ENCODE peak calls at places on chromosomes 3 and 15, in seven cellular contexts. D, E, U, R, G, I and C are unnamed samples. For H3K4me1, the result is how much of the 10 kb centered on the place peaks cover.

GRCh38 chr3:168782193-168782592 is 686.5 kb upstream of the GOLIM4 start:
- DNase-seq in D (no peak), E (peak), U (no peak), R (no peak), G (no peak), I (no peak), C (no peak)

GRCh38 chr15:81280696-81281095 is 43.2 kb downstream of the STARD5 start:
- DNase-seq in D (no peak), E (peak), U (no peak), R (no peak), G (no peak), I (no peak), C (no peak)

GRCh38 chr3:61877359-61877770 is 316.0 kb downstream of the PTPRG start:
- DNase-seq in D (peak), E (no peak), U (peak), R (no peak), G (no peak), I (no peak), C (peak)

GRCh38 chr3:159804726-159805410 is 183.8 kb upstream of the IL12A start:
- DNase-seq in D (peak), E (peak), U (peak), R (peak), G (peak), I (peak), C (peak)

GRCh38 chr15:34753236-34753894 is 1.4 kb downstream of the GJD2 start:
- DNase-seq in D (peak), E (peak), U (peak), R (peak), G (peak), I (peak), C (no peak)

GRCh38 chr3:155934215-155934614 is 63.8 kb downstream of the GMPS start:
- DNase-seq in D (no peak), E (no peak), U (no peak), R (no peak), G (peak), I (no peak), C (no peak)

GRCh38 chr3:128226794-128227399 is 73.6 kb downstream of the EEFSEC start:
- DNase-seq in D (peak), E (peak), U (peak), R (peak), G (peak), I (peak), C (peak)

GRCh38 chr15:80436511-80437307 is 32.5 kb downstream of the ARNT2 start:
- DNase-seq in D (peak), E (no peak), U (peak), R (no peak), G (peak), I (no peak), C (peak)

GRCh38 chr15:29045717-29046116 is 159.9 kb downstream of the APBA2 start:
- DNase-seq in D (no peak), E (no peak), U (peak), R (no peak), G (peak), I (no peak), C (peak)

DNA sequence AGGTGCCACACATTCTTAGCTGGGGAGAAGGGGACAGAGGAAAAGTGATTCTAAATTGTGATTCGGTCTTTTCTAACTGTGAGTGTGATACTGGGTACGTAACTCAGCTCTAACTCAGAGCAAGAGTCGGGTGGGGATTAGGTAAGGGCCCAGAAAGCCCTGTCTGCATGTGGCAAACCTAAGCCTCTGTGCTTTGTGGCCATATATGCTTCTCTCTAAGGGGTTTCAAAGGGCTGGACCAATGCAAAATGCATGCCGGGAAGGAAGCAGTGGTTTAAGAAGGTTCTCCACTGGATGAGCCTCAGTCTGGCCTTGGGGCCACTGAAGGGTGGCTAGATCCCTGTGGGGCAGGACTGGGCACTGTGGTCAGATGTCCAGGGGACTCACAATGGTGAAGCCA is 275.8 kb downstream of the PLCL2 start:
- DNase-seq in D (no peak), E (no peak), U (no peak), R (no peak), G (no peak), I (no peak), C (no peak)
- H2BK120ac ChIP-seq in D (no peak), E (no peak), U (no peak), R (no peak), G (no peak), I (no peak), C (no peak)

GRCh38 chr3:11423868-11424267 is 151.7 kb downstream of the ATG7 start:
- DNase-seq in D (no peak), E (no peak), U (no peak), R (no peak), G (no peak), I (no peak), C (no peak)
- H3K9ac ChIP-seq in D (no peak), E (no peak), U (no peak), R (no peak), G (no peak), I (no peak), C (no peak)

DNA sequence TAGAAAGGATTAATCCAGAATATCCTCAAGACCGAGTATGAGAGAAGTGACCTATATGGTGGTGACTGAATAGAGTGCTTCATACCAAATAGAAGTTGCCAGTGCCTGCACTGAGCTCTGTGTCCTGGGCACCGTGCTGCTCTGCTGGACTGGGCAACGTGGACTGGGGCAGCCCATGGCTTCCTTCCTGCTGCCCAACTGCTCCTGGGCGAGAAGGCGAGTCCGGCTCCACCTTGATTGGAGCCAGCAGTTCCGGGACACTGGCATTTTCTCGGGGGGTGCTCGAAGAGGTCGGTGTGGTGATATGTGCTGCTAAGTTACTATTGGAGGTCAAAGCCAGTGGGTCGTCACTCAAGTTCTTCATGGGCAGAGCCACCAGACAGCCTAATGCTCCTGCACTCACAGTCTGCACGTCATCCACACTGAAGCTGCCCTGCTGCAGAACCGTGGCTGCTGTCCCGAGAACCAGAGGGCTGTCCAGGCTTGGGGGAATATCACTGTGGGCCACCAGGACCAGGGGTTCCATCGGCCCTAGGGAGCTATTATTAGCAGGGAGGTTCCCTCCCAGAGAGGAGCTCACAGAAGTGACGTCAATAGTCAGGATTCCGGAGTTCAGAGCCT is 14.1 kb downstream of the ZXDC start:
- DNase-seq in D (no peak), E (no peak), U (no peak), R (no peak), G (no peak), I (no peak), C (no peak)
- H3K4me1 ChIP-seq in D (under half), E (under half), U (under half), R (under half), G (under half), I (under half), C (under half)

GRCh38 chr3:73471986-73472385 is 152.8 kb downstream of the PDZRN3 start:
- DNase-seq in D (no peak), E (no peak), U (no peak), R (no peak), G (no peak), I (no peak), C (peak)

GRCh38 chr3:73467211-73467610 is 157.5 kb downstream of the PDZRN3 start:
- DNase-seq in D (no peak), E (no peak), U (no peak), R (no peak), G (no peak), I (no peak), C (no peak)

GRCh38 chr3:73472429-73472828 is 152.3 kb downstream of the PDZRN3 start:
- DNase-seq in D (no peak), E (no peak), U (no peak), R (no peak), G (no peak), I (no peak), C (no peak)

GRCh38 chr3:73470851-73471250 is 153.9 kb downstream of the PDZRN3 start:
- DNase-seq in D (no peak), E (no peak), U (no peak), R (no peak), G (no peak), I (no peak), C (no peak)

GRCh38 chr3:73469331-73469730 is 155.4 kb downstream of the PDZRN3 start:
- DNase-seq in D (no peak), E (no peak), U (no peak), R (no peak), G (no peak), I (no peak), C (peak)
- H2BK120ac ChIP-seq in D (no peak), E (no peak), U (no peak), R (no peak), G (no peak), I (no peak), C (no peak)

GRCh38 chr15:69853572-69853971 is 244.1 kb downstream of the TLE3 start:
- DNase-seq in D (peak), E (peak), U (peak), R (peak), G (peak), I (no peak), C (peak)
- H3K9ac ChIP-seq in D (no peak), E (no peak), U (peak), R (no peak), G (peak), I (no peak), C (no peak)

GRCh38 chr3:36595531-36595930 is 168.8 kb downstream of the DCLK3 start:
- DNase-seq in D (no peak), E (no peak), U (no peak), R (no peak), G (no peak), I (no peak), C (no peak)
- H3K4me1 ChIP-seq in D (under half), E (under half), U (under half), R (under half), G (under half), I (under half), C (under half)

GRCh38 chr15:64586259-64586658 is 125.9 kb downstream of the ZNF609 start:
- DNase-seq in D (peak), E (no peak), U (no peak), R (no peak), G (no peak), I (no peak), C (no peak)

GRCh38 chr15:64582202-64582601 is 121.8 kb downstream of the ZNF609 start:
- DNase-seq in D (no peak), E (no peak), U (peak), R (no peak), G (peak), I (no peak), C (peak)

GRCh38 chr15:64581408-64581761 is 121.0 kb downstream of the ZNF609 start:
- DNase-seq in D (no peak), E (no peak), U (no peak), R (no peak), G (no peak), I (no peak), C (no peak)

GRCh38 chr15:64583519-64583918 is 123.1 kb downstream of the ZNF609 start:
- DNase-seq in D (no peak), E (no peak), U (no peak), R (no peak), G (no peak), I (no peak), C (no peak)

DNA sequence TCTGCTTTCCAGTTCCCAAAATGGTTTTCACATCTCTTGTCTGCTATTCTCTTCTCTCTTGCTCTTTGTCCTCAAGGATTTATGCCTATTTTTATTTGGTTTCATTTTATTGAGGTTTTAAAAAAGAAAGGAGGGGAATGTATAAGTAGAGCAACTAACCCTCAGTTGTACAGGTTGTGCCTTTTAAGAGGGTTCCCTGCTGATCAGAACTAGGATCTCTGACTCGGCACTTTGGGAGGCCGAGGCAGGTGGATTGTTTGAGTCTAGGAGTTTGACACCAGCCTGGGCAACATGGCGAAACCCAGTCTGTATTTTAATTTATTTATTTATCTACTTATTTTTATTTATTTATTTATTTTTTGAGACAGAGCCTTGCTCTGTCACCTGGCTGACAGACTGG is 123.6 kb downstream of the ZNF609 start:
- DNase-seq in D (no peak), E (no peak), U (no peak), R (no peak), G (no peak), I (no peak), C (no peak)
- H2BK120ac ChIP-seq in D (no peak), E (no peak), U (no peak), R (no peak), G (no peak), I (no peak), C (no peak)

DNA sequence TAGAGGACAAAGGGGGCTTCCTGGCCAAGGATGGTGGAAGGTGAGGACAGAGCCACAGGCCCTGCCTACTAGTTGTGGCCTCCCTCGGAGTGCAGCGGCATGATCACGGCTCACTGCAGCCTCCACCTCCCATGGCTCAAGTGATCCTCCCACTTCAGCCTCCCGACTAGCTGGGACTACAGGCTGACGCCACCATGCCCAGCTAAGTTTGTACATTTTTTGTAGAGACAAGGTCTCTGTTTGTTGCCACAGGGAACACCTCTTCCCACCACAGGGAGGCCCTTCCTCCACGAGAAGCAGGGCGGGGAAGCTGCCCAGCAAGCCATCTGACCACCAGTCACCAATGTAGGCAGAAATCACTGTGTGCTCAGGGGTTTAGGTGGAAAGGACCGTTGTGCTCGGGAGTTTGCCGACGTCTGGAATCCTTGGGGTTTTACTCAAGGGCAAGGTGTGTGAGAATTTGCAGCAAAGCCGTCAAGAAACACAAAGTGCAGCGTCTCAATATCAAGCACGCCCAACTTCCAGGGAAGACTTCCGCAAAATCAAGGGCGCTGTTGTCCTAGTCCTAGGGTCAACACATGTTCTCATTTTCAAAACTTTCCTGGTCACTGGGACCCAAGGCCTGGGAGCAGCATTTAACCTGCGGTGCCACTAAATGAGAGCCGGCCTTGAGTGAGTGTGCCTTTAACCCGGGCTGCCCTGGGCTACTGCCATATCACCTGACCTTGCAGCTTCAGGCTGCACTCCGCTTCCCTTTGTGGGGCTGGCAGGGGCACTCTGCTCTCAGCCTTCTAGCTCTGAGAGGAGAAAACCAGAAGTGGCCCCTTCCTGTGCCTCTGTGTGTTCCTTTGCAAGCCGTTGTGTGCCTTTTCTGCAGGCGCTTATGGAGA is 65.7 kb downstream of the SLC12A8 start:
- DNase-seq in D (no peak), E (no peak), U (no peak), R (no peak), G (no peak), I (no peak), C (no peak)
- H3K9ac ChIP-seq in D (no peak), E (no peak), U (no peak), R (no peak), G (no peak), I (no peak), C (no peak)

GRCh38 chr15:55654541-55654940 is 66.4 kb upstream of the PYGO1 start:
- DNase-seq in D (no peak), E (no peak), U (peak), R (no peak), G (peak), I (no peak), C (no peak)

GRCh38 chr15:55659481-55659880 is 71.3 kb upstream of the PYGO1 start:
- DNase-seq in D (no peak), E (no peak), U (no peak), R (no peak), G (no peak), I (no peak), C (no peak)

GRCh38 chr15:55661431-55661830 is 73.3 kb upstream of the PYGO1 start:
- DNase-seq in D (peak), E (no peak), U (peak), R (no peak), G (peak), I (peak), C (no peak)

DNA sequence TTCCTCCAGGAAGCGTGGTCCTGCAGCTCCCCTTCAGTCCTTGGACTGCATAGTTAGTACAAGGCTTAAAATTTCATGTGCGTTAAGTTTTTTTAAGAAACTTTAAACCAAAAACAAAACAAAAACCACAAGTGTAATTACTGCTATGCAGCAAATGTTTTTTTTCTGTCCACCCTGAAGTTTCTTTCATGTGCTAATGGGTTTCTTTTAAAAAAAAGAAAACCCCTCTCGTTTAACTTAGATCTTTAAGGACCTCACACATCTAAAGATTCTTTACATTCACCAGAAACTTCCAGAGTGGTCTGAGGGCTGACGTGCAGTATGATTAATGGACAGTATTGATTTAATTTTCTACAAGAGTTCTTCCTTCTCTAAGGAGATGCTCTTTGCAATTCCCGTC is 72.0 kb upstream of the PYGO1 start:
- DNase-seq in D (no peak), E (no peak), U (no peak), R (no peak), G (no peak), I (no peak), C (no peak)
- H3K4me1 ChIP-seq in D (under half), E (under half), U (under half), R (under half), G (under half), I (under half), C (under half)

DNA sequence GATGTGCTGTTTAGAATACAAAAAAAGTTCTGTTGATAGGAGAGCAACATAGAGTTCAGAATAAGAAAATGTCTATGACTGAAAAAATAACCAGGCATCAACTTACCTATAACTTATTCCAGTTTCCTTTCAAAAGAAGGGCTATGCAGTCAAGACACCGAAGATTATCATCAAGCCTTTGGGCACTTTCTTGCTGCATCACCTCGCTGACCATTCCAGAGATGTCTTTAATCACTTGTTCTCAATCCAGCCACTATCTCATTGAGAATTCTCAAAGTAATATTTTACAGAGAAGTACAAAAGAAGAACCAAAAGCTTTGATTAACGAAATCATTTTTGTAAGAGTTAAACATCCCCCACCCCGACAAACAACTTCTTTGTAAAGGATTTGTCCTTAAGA is 198.3 kb upstream of the P2RY1 start:
- DNase-seq in D (no peak), E (no peak), U (no peak), R (no peak), G (no peak), I (no peak), C (peak)
- H2BK120ac ChIP-seq in D (no peak), E (no peak), U (no peak), R (no peak), G (no peak), I (no peak), C (no peak)